ENCODE peak calls at places on chromosomes 2 and 18, in nine cellular contexts. X is left cardiac atrium; D is RCC 7860; T is cardiac fibroblast; Z is activated CD4-positive, alpha-beta T cell treated with anti-CD3 and anti-CD28 coated beads for 48 hours; W is EL; H is NCI-H226; A is Calu3; S is HEK293T. F is an unnamed sample.

GRCh38 chr2:19351499-19351898 is 6.9 kb downstream of the OSR1 start:
- DNase-seq in T (no peak), D (no peak), W (no peak), Z (no peak), A (no peak), S (no peak), X (no peak), H (no peak), F (no peak)

GRCh38 chr2:9297807-9298206 is 91.2 kb downstream of the ASAP2 start:
- DNase-seq in S (no peak), T (no peak), H (no peak), A (no peak), W (no peak), Z (no peak), D (no peak), X (no peak), F (no peak)

GRCh38 chr2:44579136-44579836 is 217.5 kb downstream of the CAMKMT start:
- DNase-seq in W (no peak), H (peak), S (no peak), Z (no peak), T (peak), D (no peak), A (no peak), X (no peak), F (peak)

GRCh38 chr2:215454519-215454918 is 18.7 kb upstream of the FN1 start:
- DNase-seq in Z (no peak), W (peak), H (no peak), T (peak), X (no peak), D (peak), S (peak), A (peak), F (peak)

GRCh38 chr2:51084750-51085149 is 52.8 kb upstream of the NRXN1 start:
- DNase-seq in T (no peak), Z (no peak), D (no peak), S (no peak), A (no peak), X (no peak), H (no peak), W (no peak), F (no peak)

GRCh38 chr2:74457129-74457548 is 1.1 kb upstream of the WBP1 start:
- DNase-seq in Z (no peak), H (no peak), T (peak), S (peak), D (peak), X (no peak), A (no peak), W (no peak), F (peak)

GRCh38 chr2:211281430-211282073 is 725.2 kb downstream of the CPS1 start:
- DNase-seq in S (no peak), Z (no peak), A (no peak), T (no peak), H (no peak), W (no peak), X (no peak), D (no peak), F (no peak)

GRCh38 chr2:170505631-170506270 is 209.4 kb upstream of the SP5 start:
- DNase-seq in T (no peak), D (no peak), W (no peak), A (no peak), X (peak), Z (no peak), S (no peak), H (no peak), F (no peak)

GRCh38 chr18:36630917-36631316 is 197.9 kb downstream of the TPGS2 start:
- DNase-seq in S (no peak), Z (no peak), A (no peak), T (no peak), D (no peak), H (no peak), W (no peak), X (no peak), F (no peak)

GRCh38 chr18:49207373-49207772 is 253.1 kb downstream of the DYM start:
- DNase-seq in Z (no peak), X (no peak), S (no peak), T (peak), H (peak), W (peak), D (peak), A (no peak), F (peak)

GRCh38 chr2:155703048-155703447 is 629.5 kb downstream of the NR4A2 start:
- DNase-seq in D (no peak), H (no peak), A (no peak), T (no peak), X (no peak), W (no peak), Z (no peak), S (no peak), F (no peak)

GRCh38 chr2:86199834-86200177 is 549 bp downstream of the MRPL35 start:
- DNase-seq in W (no peak), D (no peak), X (no peak), T (no peak), H (no peak), Z (no peak), A (no peak), S (no peak), F (no peak)

GRCh38 chr2:45237850-45238542 is 228.7 kb upstream of the SIX2 start:
- DNase-seq in X (peak), H (peak), D (peak), W (peak), T (peak), A (peak), Z (peak), S (no peak), F (peak)

GRCh38 chr2:172131713-172132555 is 29.2 kb upstream of the DLX2 start:
- DNase-seq in A (no peak), Z (no peak), S (no peak), T (no peak), X (no peak), H (no peak), D (no peak), W (no peak), F (no peak)

GRCh38 chr2:107363811-107364210 is 462.9 kb upstream of the RGPD4 start:
- DNase-seq in W (no peak), D (no peak), T (peak), H (no peak), S (no peak), X (no peak), Z (no peak), A (no peak), F (no peak)

GRCh38 chr2:23698733-23699391 is 228.1 kb downstream of the ATAD2B start:
- DNase-seq in Z (no peak), S (no peak), X (peak), W (no peak), A (no peak), H (no peak), D (no peak), T (peak), F (peak)

GRCh38 chr2:42128731-42129486 is 40.2 kb upstream of the EML4 start:
- DNase-seq in W (peak), D (peak), A (peak), X (no peak), Z (no peak), T (peak), H (peak), S (no peak), F (peak)

GRCh38 chr2:174914894-174915760 is 90.1 kb downstream of the CHN1 start:
- DNase-seq in X (peak), H (no peak), T (no peak), A (no peak), D (no peak), S (peak), W (no peak), Z (no peak), F (no peak)

GRCh38 chr2:230902180-230902899 is 22.7 kb downstream of the GPR55 start:
- DNase-seq in H (peak), T (peak), Z (peak), W (peak), S (peak), X (peak), A (peak), D (peak), F (peak)

GRCh38 chr2:226802573-226802972 is 3.0 kb upstream of the IRS1 start:
- DNase-seq in A (peak), H (peak), S (peak), X (no peak), D (peak), W (peak), T (peak), Z (no peak), F (peak)

GRCh38 chr18:74654637-74655036 is 57.0 kb downstream of the ZNF407 start:
- DNase-seq in X (no peak), Z (no peak), A (no peak), H (no peak), S (no peak), D (peak), T (peak), W (peak), F (peak)

GRCh38 chr2:197599285-197599965 is 76.0 kb downstream of the RFTN2 start:
- DNase-seq in W (peak), D (no peak), Z (peak), H (peak), S (peak), X (no peak), T (peak), A (peak), F (peak)

GRCh38 chr18:62964432-62964831 is 249.1 kb downstream of the PHLPP1 start:
- DNase-seq in S (no peak), T (no peak), Z (no peak), A (no peak), W (no peak), D (no peak), X (no peak), H (no peak), F (no peak)

GRCh38 chr2:86314125-86314524 is 23.3 kb downstream of the REEP1 start:
- DNase-seq in X (no peak), D (peak), W (no peak), H (no peak), S (no peak), A (no peak), Z (no peak), T (no peak), F (no peak)

GRCh38 chr18:79395761-79396404 is at the start of gene NFATC1:
- DNase-seq in X (peak), Z (peak), D (no peak), H (peak), W (peak), S (peak), A (peak), T (peak), F (peak)

GRCh38 chr2:85839461-85839860 is 49.3 kb downstream of the ST3GAL5 start:
- DNase-seq in H (no peak), T (no peak), D (no peak), Z (no peak), S (no peak), A (no peak), X (no peak), W (no peak), F (no peak)

F was measured in iris pigment epithelial cell.